ENCODE peak calls at places on chromosomes 2 and 18, in five cellular contexts. J is stimulated activated CD8-positive, alpha-beta memory T cell treated with anti-CD3 and anti-CD28 coated beads, Interleukin-7, amount 100 ng/mL, for 1 hour; T is G401; A is activated CD8-positive, alpha-beta memory T cell treated with anti-CD3 and anti-CD28 coated beads for 48 hours; C is activated CD4-positive, alpha-beta T cell treated with anti-CD3 and anti-CD28 coated beads for 48 hours. N is an unnamed sample.

GRCh38 chr2:97730245-97730644 is 16.9 kb downstream of the ZAP70 start:
- DNase-seq in T (no peak), J (no peak), A (no peak), C (no peak), N (no peak)

GRCh38 chr18:34659579-34660517 is 50.2 kb upstream of the DTNA start:
- DNase-seq in J (no peak), A (no peak), T (peak), C (peak), N (no peak)

GRCh38 chr2:8427211-8427610 is 254.6 kb upstream of the ID2 start:
- DNase-seq in J (no peak), C (no peak), A (no peak), T (no peak), N (no peak)

GRCh38 chr2:71466301-71467179 is 13.2 kb downstream of the DYSF start:
- DNase-seq in A (no peak), T (no peak), J (no peak), C (peak), N (no peak)

GRCh38 chr2:167127135-167127534 is 238.9 kb downstream of the XIRP2 start:
- DNase-seq in A (no peak), C (no peak), T (peak), J (no peak), N (no peak)

GRCh38 chr18:75211002-75211621 is 515 bp downstream of the TSHZ1 start:
- DNase-seq in C (peak), J (no peak), A (no peak), T (peak), N (no peak)

GRCh38 chr2:29113027-29113686 is 2.1 kb upstream of the CLIP4 start:
- DNase-seq in C (no peak), T (no peak), A (no peak), J (no peak), N (no peak)

GRCh38 chr2:67463810-67464209 is 66.7 kb downstream of the ETAA1 start:
- DNase-seq in C (no peak), T (no peak), J (no peak), A (no peak), N (no peak)

N was measured in stimulated activated CD4-positive, alpha-beta T cell treated with anti-CD3 and anti-CD28 coated beads, Interleukin-4, amount 100 ng/mL, for 48 hours.